ENCODE peak calls at places on chromosomes 13 and 19, in five cellular contexts. U is T-helper 1 cell; M is HCEC 1CT; N is fibroblast of lung; J is stimulated activated naive CD4-positive, alpha-beta T cell. D is an unnamed sample.

GRCh38 chr19:4559569-4559968 is at the start of gene SEMA6B:
- DNase-seq in J (no peak), M (peak; percentile 21), U (no peak), N (no peak), D (no peak)

GRCh38 chr19:57656346-57656745 is 12.4 kb upstream of the ZSCAN4 start:
- DNase-seq in M (no peak), J (no peak), U (no peak), N (no peak), D (no peak)

GRCh38 chr19:56668676-56669075 is 2.9 kb downstream of the ZNF835 start:
- DNase-seq in M (no peak), U (no peak), J (no peak), N (no peak), D (no peak)

GRCh38 chr13:113399755-113400149 is 35.8 kb upstream of the GRTP1 start:
- DNase-seq in N (peak; percentile 31), U (no peak), J (no peak), M (no peak), D (no peak)

GRCh38 chr19:9641810-9642209 is 20.8 kb upstream of the ZNF561 start:
- DNase-seq in J (no peak), U (no peak), M (no peak), N (no peak), D (no peak)

GRCh38 chr19:50368649-50369570 is 3.5 kb upstream of the NAPSA start:
- DNase-seq in M (peak; percentile 82), N (peak; percentile 78), U (peak; percentile 54), J (peak; percentile 64), D (peak; percentile 88)

GRCh38 chr19:11378319-11379189 is 4.1 kb downstream of the SWSAP1 start:
- DNase-seq in U (no peak), J (no peak), N (peak; percentile 86), M (peak; percentile 88), D (peak; percentile 84)

GRCh38 chr19:46412034-46412982 is 1.1 kb downstream of the CCDC8 start:
- DNase-seq in J (no peak), M (no peak), N (no peak), U (no peak), D (no peak)

GRCh38 chr19:42512130-42512636 is 16.1 kb downstream of the CEACAM1 start:
- DNase-seq in U (no peak), J (no peak), M (no peak), N (no peak), D (no peak)

GRCh38 chr19:9828551-9829063 is 889 bp downstream of the UBL5 start:
- DNase-seq in U (no peak), J (no peak), M (no peak), N (no peak), D (no peak)

GRCh38 chr19:47682939-47683338 is 30.3 kb upstream of the EHD2 start:
- DNase-seq in M (no peak), U (no peak), J (no peak), N (peak; percentile 86), D (no peak)

GRCh38 chr13:99153219-99153618 is 47.4 kb upstream of the UBAC2 start:
- DNase-seq in U (no peak), M (no peak), J (no peak), N (peak; percentile 62), D (no peak)

GRCh38 chr19:40831502-40832430 is 18.5 kb downstream of the CYP2A6 start:
- DNase-seq in U (no peak), J (no peak), N (peak; percentile 79), M (peak; percentile 99), D (no peak)

GRCh38 chr13:74550039-74550438 is 415.8 kb upstream of the KLF12 start:
- DNase-seq in N (peak; percentile 40), M (no peak), J (no peak), U (no peak), D (no peak)

GRCh38 chr13:60591348-60591747 is 194.3 kb downstream of the TDRD3 start:
- DNase-seq in N (peak; percentile 98), U (no peak), J (no peak), M (peak; percentile 52), D (no peak)

GRCh38 chr13:86002921-86003488 is 203.8 kb upstream of the SLITRK6 start:
- DNase-seq in M (no peak), U (no peak), J (no peak), N (no peak), D (no peak)